ENCODE peak calls at places on chromosomes 1 and 21, in nine cellular contexts. H, M, S, O, D, Z, Y, L and N are unnamed samples.

GRCh38 chr1:206792939-206793607 is 20.8 kb upstream of the IL10 start:
- DNase-seq in H (no peak), M (no peak), S (no peak), O (no peak), D (no peak), Z (no peak), Y (no peak), L (no peak), N (no peak)

GRCh38 chr1:36248250-36248894 is 24.1 kb downstream of the THRAP3 start:
- DNase-seq in H (peak; percentile 62), M (peak; percentile 35), S (peak; percentile 61), O (no peak), D (peak; percentile 90), Z (peak; percentile 79), Y (no peak), L (no peak), N (no peak)

GRCh38 chr1:52592637-52593323 is 9.4 kb upstream of the GPX7 start:
- DNase-seq in H (no peak), M (no peak), S (no peak), O (no peak), D (no peak), Z (no peak), Y (no peak), L (no peak), N (no peak)

GRCh38 chr1:52140633-52141512 is 1.0 kb upstream of the ZFYVE9 start:
- DNase-seq in H (no peak), M (no peak), S (no peak), O (no peak), D (no peak), Z (no peak), Y (no peak), L (no peak), N (no peak)

GRCh38 chr1:2830761-2831425 is 29.4 kb upstream of the TTC34 start:
- DNase-seq in H (no peak), M (no peak), S (no peak), O (no peak), D (no peak), Z (no peak), Y (no peak), L (no peak), N (no peak)

GRCh38 chr1:117883620-117884019 is 45.8 kb downstream of the GDAP2 start:
- DNase-seq in H (no peak), M (no peak), S (no peak), O (no peak), D (no peak), Z (no peak), Y (no peak), L (no peak), N (no peak)

GRCh38 chr1:245810181-245810727 is 655.5 kb downstream of the KIF26B start:
- DNase-seq in H (no peak), M (no peak), S (peak; percentile 22), O (no peak), D (no peak), Z (no peak), Y (no peak), L (peak; percentile 37), N (no peak)

GRCh38 chr1:33442141-33442540 is 11.2 kb upstream of the PHC2 start:
- DNase-seq in H (no peak), M (no peak), S (no peak), O (no peak), D (no peak), Z (no peak), Y (no peak), L (no peak), N (no peak)

GRCh38 chr21:18529253-18529652 is 125.7 kb upstream of the TMPRSS15 start:
- DNase-seq in H (no peak), M (no peak), S (no peak), O (peak; percentile 12), D (no peak), Z (no peak), Y (no peak), L (peak; percentile 39), N (no peak)

GRCh38 chr1:109764561-109765482 is 1.1 kb upstream of the EPS8L3 start:
- DNase-seq in H (peak; percentile 24), M (peak; percentile 10), S (no peak), O (no peak), D (peak; percentile 48), Z (peak; percentile 33), Y (peak; percentile 22), L (peak; percentile 3), N (no peak)

GRCh38 chr1:200908158-200908868 is 13.6 kb downstream of the INAVA start:
- DNase-seq in H (no peak), M (no peak), S (no peak), O (no peak), D (peak; percentile 27), Z (no peak), Y (peak; percentile 67), L (no peak), N (no peak)

GRCh38 chr1:15886613-15887167 is 39.2 kb downstream of the SPEN start:
- DNase-seq in H (no peak), M (no peak), S (no peak), O (no peak), D (no peak), Z (no peak), Y (no peak), L (no peak), N (no peak)

GRCh38 chr1:197801111-197801482 is 25.8 kb upstream of the DENND1B start:
- DNase-seq in H (no peak), M (no peak), S (no peak), O (no peak), D (no peak), Z (no peak), Y (no peak), L (no peak), N (no peak)

GRCh38 chr1:2091611-2092604 is 41.7 kb downstream of the PRKCZ start:
- DNase-seq in H (peak; percentile 39), M (peak; percentile 50), S (no peak), O (peak; percentile 37), D (no peak), Z (no peak), Y (no peak), L (peak; percentile 66), N (peak; percentile 13)

GRCh38 chr1:25080294-25081209 is 150.5 kb upstream of the RUNX3 start:
- DNase-seq in H (no peak), M (no peak), S (no peak), O (peak; percentile 19), D (peak; percentile 36), Z (no peak), Y (no peak), L (no peak), N (no peak)

GRCh38 chr1:10814954-10815862 is 18.8 kb upstream of the CASZ1 start:
- DNase-seq in H (peak; percentile 76), M (no peak), S (no peak), O (no peak), D (no peak), Z (no peak), Y (no peak), L (no peak), N (no peak)

GRCh38 chr1:19336543-19336942 is 24.4 kb downstream of the SLC66A1 start:
- DNase-seq in H (no peak), M (no peak), S (no peak), O (no peak), D (no peak), Z (no peak), Y (no peak), L (no peak), N (no peak)

GRCh38 chr1:81296584-81296983 is 504.1 kb upstream of the ADGRL2 start:
- DNase-seq in H (no peak), M (no peak), S (no peak), O (no peak), D (no peak), Z (no peak), Y (no peak), L (no peak), N (no peak)

GRCh38 chr1:65793359-65793732 is 651 bp downstream of the PDE4B start:
- DNase-seq in H (no peak), M (peak; percentile 9), S (no peak), O (no peak), D (no peak), Z (no peak), Y (no peak), L (no peak), N (no peak)

GRCh38 chr1:174225499-174226204 is 66.3 kb downstream of the RABGAP1L start:
- DNase-seq in H (no peak), M (no peak), S (no peak), O (no peak), D (no peak), Z (no peak), Y (no peak), L (no peak), N (no peak)

GRCh38 chr1:205179842-205180241 is 31.7 kb downstream of the DSTYK start:
- DNase-seq in H (no peak), M (no peak), S (no peak), O (no peak), D (no peak), Z (no peak), Y (no peak), L (no peak), N (no peak)

GRCh38 chr21:33751120-33751519 is 108.8 kb downstream of the ITSN1 start:
- DNase-seq in H (no peak), M (no peak), S (no peak), O (peak; percentile 11), D (no peak), Z (no peak), Y (no peak), L (no peak), N (no peak)

GRCh38 chr1:225850370-225850769 is 31.8 kb downstream of the TMEM63A start:
- DNase-seq in H (no peak), M (no peak), S (no peak), O (no peak), D (no peak), Z (no peak), Y (no peak), L (no peak), N (no peak)
- H3K36me3 ChIP-seq in H (peaks cover 99% of the 10 kb centered on the region), M (peaks cover 68% of the 10 kb centered on the region), S (peaks cover 52% of the 10 kb centered on the region), O (peaks cover 6% of the 10 kb centered on the region), D (peaks cover 84% of the 10 kb centered on the region), Z (no peaks in the 10 kb centered on the region), Y (no peaks in the 10 kb centered on the region), L (no peaks in the 10 kb centered on the region), N (peaks cover 25% of the 10 kb centered on the region)

DNA sequence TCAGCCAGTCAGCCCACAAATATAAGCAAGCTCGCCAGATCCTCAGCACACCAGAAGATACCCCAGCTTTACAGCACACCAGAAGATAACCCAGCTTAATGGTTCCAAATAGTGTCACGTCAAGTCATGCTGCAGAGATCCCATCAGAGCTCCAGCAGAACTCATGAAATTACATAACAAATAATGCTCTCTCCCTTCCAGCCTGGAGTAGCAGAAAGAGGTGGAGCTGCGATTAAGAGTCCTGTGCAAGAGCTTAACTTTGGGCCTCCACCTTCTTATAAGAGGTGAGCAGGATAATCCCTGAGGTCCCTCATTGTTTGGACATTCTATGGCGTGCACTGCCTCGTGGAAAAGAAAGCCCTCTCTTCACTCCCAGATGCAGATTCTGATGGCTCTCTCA is 59.3 kb downstream of the GLUL start:
- DNase-seq in H (no peak), M (no peak), S (no peak), O (no peak), D (no peak), Z (no peak), Y (no peak), L (no peak), N (no peak)
- H3K4me3 ChIP-seq in H (no peak overlapping the region), M (no peak overlapping the region), S (no peak overlapping the region), O (no peak overlapping the region), D (no peak overlapping the region), Z (no peak overlapping the region), Y (no peak overlapping the region), L (no peak overlapping the region), N (no peak overlapping the region)

GRCh38 chr1:6593810-6594209 is 8.9 kb downstream of the KLHL21 start:
- DNase-seq in H (no peak), M (no peak), S (no peak), O (no peak), D (no peak), Z (no peak), Y (no peak), L (no peak), N (no peak)
- H3K36me3 ChIP-seq in H (peaks cover 100% of the 10 kb centered on the region), M (peaks cover 92% of the 10 kb centered on the region), S (peaks cover 71% of the 10 kb centered on the region), O (peaks cover 63% of the 10 kb centered on the region), D (peaks cover 98% of the 10 kb centered on the region), Z (no peaks in the 10 kb centered on the region), Y (no peaks in the 10 kb centered on the region), L (peaks cover 37% of the 10 kb centered on the region), N (peaks cover 51% of the 10 kb centered on the region)

GRCh38 chr1:61254629-61255323 is 172.4 kb downstream of the NFIA start:
- DNase-seq in H (no peak), M (no peak), S (no peak), O (peak; percentile 79), D (peak; percentile 84), Z (no peak), Y (no peak), L (peak; percentile 44), N (peak; percentile 33)
- H3K4me3 ChIP-seq in H (peak overlapping the region; percentile 21), M (peak overlapping the region; percentile 59), S (no peak overlapping the region), O (peak overlapping the region; percentile 38), D (peak overlapping the region; percentile 7), Z (peak overlapping the region; percentile 30), Y (peak overlapping the region; percentile 34), L (peak overlapping the region; percentile 35), N (no peak overlapping the region)